ENCODE peak calls at places on chromosomes 3 and 15, in seven cellular contexts. K is WTC11; Z is NB4; L is bronchial epithelial cell; M is H9; U is CD4-positive, alpha-beta T cell; F is transverse colon. G is an unnamed sample.

GRCh38 chr3:37126856-37127255 is 47.5 kb downstream of the LRRFIP2 start:
- DNase-seq in Z (no peak), U (no peak), F (no peak), L (no peak), M (no peak), K (no peak), G (no peak)

GRCh38 chr3:188749010-188749617 is 422.7 kb upstream of the TPRG1 start:
- DNase-seq in F (peak; percentile 30), U (peak; percentile 29), L (peak; percentile 34), Z (peak; percentile 47), M (peak; percentile 49), K (peak; percentile 60), G (no peak)

GRCh38 chr15:21267686-21268395 is 172.5 kb downstream of the POTEB3 start:
- DNase-seq in M (no peak), Z (no peak), K (no peak), L (no peak), F (no peak), U (no peak), G (no peak)

GRCh38 chr15:85925649-85926237 is 131.0 kb upstream of the KLHL25 start:
- DNase-seq in L (no peak), M (no peak), Z (no peak), U (no peak), F (no peak), K (no peak), G (no peak)

GRCh38 chr3:188076176-188076575 is 77.8 kb upstream of the LPP start:
- DNase-seq in F (no peak), Z (no peak), U (no peak), L (no peak), M (no peak), K (no peak), G (no peak)

GRCh38 chr3:132595036-132595435 is 2.0 kb upstream of the ACKR4 start:
- DNase-seq in K (no peak), L (peak; percentile 85), M (peak; percentile 32), F (no peak), Z (peak; percentile 36), U (no peak), G (no peak)

GRCh38 chr3:58628823-58629562 is 37.6 kb downstream of the FAM3D start:
- DNase-seq in F (peak; percentile 52), U (no peak), L (peak; percentile 29), M (no peak), K (no peak), Z (no peak), G (no peak)

GRCh38 chr3:182793663-182794454 is 555 bp downstream of the ATP11B start:
- DNase-seq in Z (peak; percentile 69), K (peak; percentile 61), F (peak; percentile 56), M (peak; percentile 44), L (peak; percentile 40), U (peak; percentile 19), G (peak; percentile 43)

GRCh38 chr3:4571690-4572334 is 78.7 kb downstream of the ITPR1 start:
- DNase-seq in K (no peak), U (no peak), F (no peak), L (peak; percentile 29), M (no peak), Z (peak; percentile 39), G (no peak)

GRCh38 chr3:169505577-169506155 is 157.8 kb downstream of the MECOM start:
- DNase-seq in M (peak; percentile 49), L (no peak), U (no peak), Z (peak; percentile 7), F (no peak), K (peak; percentile 36), G (peak; percentile 26)

GRCh38 chr3:13487403-13487802 is 7.3 kb downstream of the HDAC11 start:
- DNase-seq in L (no peak), M (no peak), K (no peak), U (no peak), Z (no peak), F (no peak), G (no peak)

GRCh38 chr15:101451192-101451799 is 38.2 kb downstream of the PCSK6 start:
- DNase-seq in F (no peak), Z (peak; percentile 84), L (no peak), K (no peak), U (no peak), M (no peak), G (peak; percentile 53)

GRCh38 chr15:60649845-60650548 is 171.1 kb upstream of the ICE2 start:
- DNase-seq in M (no peak), L (no peak), U (peak; percentile 7), F (peak; percentile 21), K (peak; percentile 59), Z (no peak), G (no peak)

GRCh38 chr3:46017720-46018119 is 9.6 kb downstream of the XCR1 start:
- DNase-seq in M (no peak), K (no peak), U (no peak), L (no peak), F (no peak), Z (peak; percentile 75), G (no peak)

GRCh38 chr3:19399356-19399755 is 251.0 kb downstream of the KCNH8 start:
- DNase-seq in F (no peak), L (peak; percentile 18), U (no peak), M (no peak), K (no peak), Z (no peak), G (no peak)

GRCh38 chr15:30791239-30791638 is 112.5 kb upstream of the FAN1 start:
- DNase-seq in U (no peak), Z (peak; percentile 39), M (peak; percentile 68), L (peak; percentile 1), F (no peak), K (peak; percentile 76), G (no peak)

GRCh38 chr15:27179789-27180188 is 208.8 kb downstream of the GABRG3 start:
- DNase-seq in F (no peak), K (no peak), M (no peak), U (no peak), Z (no peak), L (no peak), G (no peak)

GRCh38 chr3:4033296-4033695 is 234.1 kb downstream of the LRRN1 start:
- DNase-seq in Z (no peak), U (no peak), K (no peak), M (no peak), F (no peak), L (no peak), G (no peak)

DNA sequence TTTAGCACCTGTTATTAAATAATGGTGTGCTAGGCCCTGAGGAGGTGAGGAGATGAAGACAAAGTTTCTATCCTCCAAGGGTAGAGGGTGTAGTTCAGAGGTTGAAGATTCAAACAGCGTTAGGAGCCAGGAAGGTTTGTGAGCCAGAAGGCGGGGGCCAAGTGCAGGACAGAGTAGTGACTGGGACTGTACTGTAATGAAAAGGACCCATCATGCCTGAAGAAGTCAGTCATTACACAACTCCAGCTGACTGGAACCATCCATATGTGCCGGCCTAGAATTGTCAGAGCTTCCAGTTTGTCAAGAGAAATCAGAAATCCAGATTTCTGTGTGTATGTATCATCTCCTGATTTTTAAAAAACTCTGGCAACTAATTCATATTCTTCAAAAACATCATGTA is 54.8 kb downstream of the FILIP1L start:
- DNase-seq in K (no peak), M (no peak), L (no peak), F (no peak), Z (no peak), U (no peak), G (no peak)
- TF ChIP-seq CTCF in K (no peak), M (no peak), L (no peak), F (no peak), Z (no peak), U (no peak), G (no peak)

GRCh38 chr15:23648920-23649515 is 1.4 kb upstream of the MAGEL2 start:
- DNase-seq in F (peak; percentile 40), M (no peak), K (peak; percentile 67), Z (peak; percentile 32), U (no peak), L (no peak), G (peak; percentile 84)
- TF ChIP-seq CTCF in F (peak; percentile 38), M (peak; percentile 73), K (peak; percentile 39), Z (peak; percentile 78), U (peak; percentile 27), L (peak; percentile 12), G (peak; percentile 93)

DNA sequence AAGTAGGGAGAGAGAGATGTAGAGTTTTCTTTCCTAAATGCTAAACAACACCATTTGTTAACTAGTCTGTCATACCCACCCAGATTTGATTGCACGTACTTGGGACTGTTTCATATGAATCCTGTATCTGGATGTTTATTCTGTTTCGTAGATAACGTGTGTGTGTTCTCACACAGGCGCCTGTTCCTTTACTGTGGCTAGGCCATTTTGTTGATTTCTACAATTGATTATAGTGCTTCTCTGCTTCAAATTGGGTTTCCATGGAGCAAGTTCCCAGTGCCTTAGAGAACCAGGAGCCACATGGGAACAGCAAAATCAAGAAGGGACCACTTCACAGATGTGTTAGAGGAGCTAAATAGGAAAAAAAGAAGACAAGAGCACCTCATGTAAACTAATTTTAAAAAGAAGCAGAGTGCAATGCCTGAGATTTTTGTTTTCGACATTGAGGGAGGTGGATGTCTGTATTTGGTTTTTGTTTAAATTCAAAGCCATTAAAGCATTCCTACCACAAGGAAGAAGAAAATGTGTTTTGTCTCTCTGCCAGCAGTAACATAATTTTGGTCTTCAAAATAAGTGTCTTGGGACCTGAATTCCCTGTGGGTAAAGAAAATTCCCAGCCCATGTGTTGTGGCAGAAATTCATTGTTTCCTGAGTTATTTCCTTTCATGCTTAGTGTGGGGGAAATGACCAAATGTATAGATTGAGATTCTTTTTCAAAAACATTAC is 424.0 kb upstream of the C2CD4B start:
- DNase-seq in K (no peak), U (no peak), Z (no peak), F (no peak), M (no peak), L (no peak), G (no peak)
- TF ChIP-seq CTCF in K (no peak), U (no peak), Z (no peak), F (no peak), M (no peak), L (no peak), G (no peak)

GRCh38 chr3:120177151-120177550 is 82.9 kb upstream of the GSK3B start:
- DNase-seq in K (peak; percentile 13), Z (no peak), L (peak; percentile 96), U (no peak), M (peak; percentile 50), F (no peak), G (no peak)

GRCh38 chr3:120177907-120178306 is 83.7 kb upstream of the GSK3B start:
- DNase-seq in M (peak; percentile 58), U (no peak), L (no peak), Z (peak; percentile 62), K (no peak), F (no peak), G (no peak)

GRCh38 chr3:120181632-120182031 is 87.4 kb upstream of the GSK3B start:
- DNase-seq in L (no peak), U (no peak), F (no peak), K (no peak), Z (peak; percentile 9), M (no peak), G (no peak)

GRCh38 chr3:120180731-120181412 is 86.6 kb upstream of the GSK3B start:
- DNase-seq in F (no peak), Z (no peak), U (no peak), M (no peak), K (no peak), L (no peak), G (no peak)

GRCh38 chr3:120182613-120183524 is 88.6 kb upstream of the GSK3B start:
- DNase-seq in K (no peak), F (no peak), Z (peak; percentile 29), M (no peak), L (peak; percentile 49), U (no peak), G (no peak)
- TF ChIP-seq CTCF in K (no peak), F (peak; percentile 23), Z (no peak), M (no peak), L (peak; percentile 28), U (no peak), G (no peak)

GRCh38 chr3:118863731-118864322 is 170.8 kb downstream of the IGSF11 start:
- DNase-seq in K (peak; percentile 47), Z (peak; percentile 21), F (no peak), L (peak; percentile 34), M (peak; percentile 71), U (no peak), G (no peak)
- TF ChIP-seq CTCF in K (peak; percentile 30), Z (peak; percentile 50), F (no peak), L (peak; percentile 42), M (peak; percentile 62), U (no peak), G (no peak)